ENCODE peak calls at places on chromosome 22, in eight cellular contexts. One of them, this sample, is unnamed.

GRCh38 chr22:27090595-27090994 is 433.2 kb downstream of the MIAT start:
- DNase-seq in K562: no peak
- DNase-seq in right lobe of liver: no peak
- DNase-seq in sigmoid colon: no peak
- DNase-seq in body of pancreas: no peak
- DNase-seq in spleen: no peak
- DNase-seq in A549: no peak
- DNase-seq in transverse colon: no peak
- DNase-seq in this sample: no peak

GRCh38 chr22:30565341-30565740 is 9.1 kb downstream of the GAL3ST1 start:
- DNase-seq in K562: no peak
- DNase-seq in right lobe of liver: no peak
- DNase-seq in sigmoid colon: no peak
- DNase-seq in body of pancreas: no peak
- DNase-seq in spleen: no peak
- DNase-seq in A549: no peak
- DNase-seq in transverse colon: no peak
- DNase-seq in this sample: no peak

GRCh38 chr22:32916025-32916424 is 114.5 kb downstream of the TIMP3 start:
- DNase-seq in K562: no peak
- DNase-seq in right lobe of liver: no peak
- DNase-seq in sigmoid colon: no peak
- DNase-seq in body of pancreas: no peak
- DNase-seq in spleen: no peak
- DNase-seq in A549: no peak
- DNase-seq in transverse colon: no peak
- DNase-seq in this sample: no peak

GRCh38 chr22:34639911-34640310 is 426.0 kb upstream of the ISX start:
- DNase-seq in K562: no peak
- DNase-seq in right lobe of liver: no peak
- DNase-seq in sigmoid colon: no peak
- DNase-seq in body of pancreas: no peak
- DNase-seq in spleen: no peak
- DNase-seq in A549: no peak
- DNase-seq in transverse colon: no peak
- DNase-seq in this sample: no peak

GRCh38 chr22:26845016-26845728 is 187.8 kb downstream of the MIAT start:
- DNase-seq in K562: no peak
- DNase-seq in right lobe of liver: no peak
- DNase-seq in sigmoid colon: no peak
- DNase-seq in body of pancreas: no peak
- DNase-seq in spleen: no peak
- DNase-seq in A549: no peak
- DNase-seq in transverse colon: no peak
- DNase-seq in this sample: no peak

GRCh38 chr22:46533434-46533833 is 4.0 kb downstream of the CELSR1 start:
- DNase-seq in K562: peak
- DNase-seq in right lobe of liver: no peak
- DNase-seq in sigmoid colon: no peak
- DNase-seq in body of pancreas: no peak
- DNase-seq in spleen: no peak
- DNase-seq in A549: peak
- DNase-seq in transverse colon: no peak
- DNase-seq in this sample: no peak

GRCh38 chr22:43275545-43275981 is 67.6 kb downstream of the SCUBE1 start:
- DNase-seq in K562: peak
- DNase-seq in right lobe of liver: no peak
- DNase-seq in sigmoid colon: no peak
- DNase-seq in body of pancreas: no peak
- DNase-seq in spleen: no peak
- DNase-seq in A549: no peak
- DNase-seq in transverse colon: no peak
- DNase-seq in this sample: no peak

GRCh38 chr22:38519453-38520250 is 13.5 kb upstream of the DDX17 start:
- DNase-seq in K562: no peak
- DNase-seq in right lobe of liver: no peak
- DNase-seq in sigmoid colon: no peak
- DNase-seq in body of pancreas: no peak
- DNase-seq in spleen: no peak
- DNase-seq in A549: no peak
- DNase-seq in transverse colon: no peak
- DNase-seq in this sample: no peak

GRCh38 chr22:49663823-49664222 is 163.8 kb downstream of the BRD1 start:
- DNase-seq in K562: no peak
- DNase-seq in right lobe of liver: peak
- DNase-seq in sigmoid colon: peak
- DNase-seq in body of pancreas: no peak
- DNase-seq in spleen: peak
- DNase-seq in A549: no peak
- DNase-seq in transverse colon: no peak
- DNase-seq in this sample: no peak

GRCh38 chr22:49664891-49665290 is 162.8 kb downstream of the BRD1 start:
- DNase-seq in K562: no peak
- DNase-seq in right lobe of liver: peak
- DNase-seq in sigmoid colon: peak
- DNase-seq in body of pancreas: no peak
- DNase-seq in spleen: no peak
- DNase-seq in A549: no peak
- DNase-seq in transverse colon: no peak
- DNase-seq in this sample: no peak

GRCh38 chr22:49664371-49664881 is 163.2 kb downstream of the BRD1 start:
- DNase-seq in K562: no peak
- DNase-seq in right lobe of liver: peak
- DNase-seq in sigmoid colon: peak
- DNase-seq in body of pancreas: no peak
- DNase-seq in spleen: no peak
- DNase-seq in A549: no peak
- DNase-seq in transverse colon: no peak
- DNase-seq in this sample: no peak

GRCh38 chr22:49662681-49663080 is 165.0 kb downstream of the BRD1 start:
- DNase-seq in K562: no peak
- DNase-seq in right lobe of liver: peak
- DNase-seq in sigmoid colon: no peak
- DNase-seq in body of pancreas: no peak
- DNase-seq in spleen: no peak
- DNase-seq in A549: no peak
- DNase-seq in transverse colon: no peak
- DNase-seq in this sample: no peak

DNA sequence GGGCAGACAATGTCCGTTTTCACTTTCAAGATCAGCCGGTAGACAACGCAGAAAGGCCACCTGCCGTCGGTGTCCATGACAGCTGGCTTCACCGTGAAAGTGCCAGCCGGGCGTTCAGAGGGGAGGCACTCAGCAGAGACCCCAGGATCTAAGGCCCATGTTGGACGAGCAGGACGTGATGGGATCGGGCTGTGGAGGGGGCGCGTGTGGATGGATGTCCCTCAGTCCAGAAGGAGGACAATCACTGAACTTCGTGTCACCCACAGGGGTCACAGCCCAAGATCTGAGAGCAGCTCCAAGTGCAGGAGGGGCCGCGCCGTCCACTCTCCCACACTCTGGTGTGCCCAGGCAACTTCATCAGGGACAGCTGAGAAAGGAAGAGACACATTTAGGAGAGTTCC is 164.4 kb downstream of the BRD1 start:
- DNase-seq in K562: no peak
- DNase-seq in right lobe of liver: peak
- DNase-seq in sigmoid colon: peak
- DNase-seq in body of pancreas: no peak
- DNase-seq in spleen: no peak
- DNase-seq in A549: no peak
- DNase-seq in transverse colon: no peak
- DNase-seq in this sample: no peak
- H3K27ac ChIP-seq in K562: no peak
- H3K27ac ChIP-seq in right lobe of liver: no peak
- H3K27ac ChIP-seq in sigmoid colon: no peak
- H3K27ac ChIP-seq in body of pancreas: no peak
- H3K27ac ChIP-seq in spleen: no peak
- H3K27ac ChIP-seq in A549: no peak
- H3K27ac ChIP-seq in transverse colon: no peak
- H3K27ac ChIP-seq in this sample: no peak

DNA sequence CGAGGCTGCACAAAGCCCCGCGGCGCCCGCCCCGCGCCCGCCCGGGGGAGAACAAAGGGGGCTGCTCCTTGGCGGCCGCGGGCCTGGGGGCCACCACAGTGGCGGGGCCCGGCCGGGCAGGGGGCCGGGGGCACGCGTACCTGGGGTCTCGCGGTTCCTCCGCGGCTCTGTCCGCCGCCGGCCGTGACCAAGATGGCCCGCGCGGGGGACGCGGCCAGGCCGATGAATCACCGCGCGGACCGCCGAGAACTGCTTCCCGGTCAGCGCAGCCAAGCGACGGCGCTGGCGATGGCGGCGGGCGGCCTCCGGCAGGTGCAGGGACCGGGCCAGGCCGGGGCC is at the start of gene RTL6:
- DNase-seq in K562: no peak
- DNase-seq in right lobe of liver: no peak
- DNase-seq in sigmoid colon: no peak
- DNase-seq in body of pancreas: no peak
- DNase-seq in spleen: no peak
- DNase-seq in A549: no peak
- DNase-seq in transverse colon: no peak
- DNase-seq in this sample: no peak
- TF ChIP-seq POLR2A in K562: no peak
- TF ChIP-seq POLR2A in right lobe of liver: peak
- TF ChIP-seq POLR2A in sigmoid colon: no peak
- TF ChIP-seq POLR2A in body of pancreas: peak
- TF ChIP-seq POLR2A in spleen: no peak
- TF ChIP-seq POLR2A in A549: peak
- TF ChIP-seq POLR2A in transverse colon: no peak
- TF ChIP-seq POLR2A in this sample: peak

DNA sequence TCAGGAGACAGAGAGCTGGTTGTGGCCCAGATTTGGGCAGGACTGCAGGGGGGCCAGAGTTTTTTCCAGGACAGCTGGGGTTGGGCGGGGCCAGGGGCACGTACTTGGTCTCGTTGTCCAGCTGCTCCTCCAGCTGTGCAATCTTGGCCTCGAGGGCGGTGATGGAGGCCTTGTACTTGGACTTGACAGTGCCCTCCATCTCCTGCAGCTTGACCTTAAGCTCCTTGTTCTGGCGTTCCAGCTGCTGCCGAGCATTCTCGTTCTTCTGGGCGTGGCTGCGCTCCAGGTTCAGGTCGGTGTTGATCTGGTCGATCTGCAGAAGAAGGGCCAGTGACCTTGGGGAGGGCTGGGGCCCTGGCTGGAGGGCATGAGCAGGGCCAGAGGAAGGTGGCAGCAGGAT is 32.1 kb downstream of the APOL1 start:
- DNase-seq in K562: no peak
- DNase-seq in right lobe of liver: no peak
- DNase-seq in sigmoid colon: peak
- DNase-seq in body of pancreas: no peak
- DNase-seq in spleen: peak
- DNase-seq in A549: no peak
- DNase-seq in transverse colon: no peak
- DNase-seq in this sample: no peak
- H3K27ac ChIP-seq in K562: no peak
- H3K27ac ChIP-seq in right lobe of liver: peak
- H3K27ac ChIP-seq in sigmoid colon: peak
- H3K27ac ChIP-seq in body of pancreas: no peak
- H3K27ac ChIP-seq in spleen: no peak
- H3K27ac ChIP-seq in A549: no peak
- H3K27ac ChIP-seq in transverse colon: peak
- H3K27ac ChIP-seq in this sample: peak

GRCh38 chr22:41204992-41205900 is at the start of gene L3MBTL2:
- DNase-seq in K562: peak
- DNase-seq in right lobe of liver: peak
- DNase-seq in sigmoid colon: peak
- DNase-seq in body of pancreas: peak
- DNase-seq in spleen: peak
- DNase-seq in A549: peak
- DNase-seq in transverse colon: peak
- DNase-seq in this sample: peak

GRCh38 chr22:41201146-41201545 is 4.0 kb upstream of the L3MBTL2 start:
- DNase-seq in K562: no peak
- DNase-seq in right lobe of liver: no peak
- DNase-seq in sigmoid colon: no peak
- DNase-seq in body of pancreas: no peak
- DNase-seq in spleen: no peak
- DNase-seq in A549: no peak
- DNase-seq in transverse colon: no peak
- DNase-seq in this sample: no peak

GRCh38 chr22:41206719-41207118 is 1.6 kb downstream of the L3MBTL2 start:
- DNase-seq in K562: no peak
- DNase-seq in right lobe of liver: no peak
- DNase-seq in sigmoid colon: no peak
- DNase-seq in body of pancreas: no peak
- DNase-seq in spleen: no peak
- DNase-seq in A549: no peak
- DNase-seq in transverse colon: no peak
- DNase-seq in this sample: no peak

GRCh38 chr22:41203118-41203517 is 2.0 kb upstream of the L3MBTL2 start:
- DNase-seq in K562: no peak
- DNase-seq in right lobe of liver: no peak
- DNase-seq in sigmoid colon: no peak
- DNase-seq in body of pancreas: no peak
- DNase-seq in spleen: no peak
- DNase-seq in A549: no peak
- DNase-seq in transverse colon: no peak
- DNase-seq in this sample: no peak

DNA sequence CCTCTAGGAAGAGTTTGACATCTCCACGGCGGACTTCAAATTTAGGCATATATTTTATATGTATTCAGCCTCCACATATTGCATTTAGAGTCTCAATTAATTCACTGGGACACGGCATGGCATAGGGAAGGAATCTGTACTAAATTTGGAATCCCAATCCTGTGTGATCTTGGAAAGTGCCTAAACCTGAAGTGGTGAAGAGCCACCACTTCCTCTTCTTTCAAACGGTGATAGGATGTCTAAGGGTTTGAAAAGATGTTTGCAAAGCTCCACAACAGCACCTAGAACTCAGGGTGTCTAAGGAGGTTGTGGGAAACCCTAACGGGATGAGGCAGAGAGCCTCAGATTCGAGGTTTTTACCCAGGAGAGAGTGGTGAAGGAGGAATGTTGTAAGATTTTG is 1.0 kb upstream of the L3MBTL2 start:
- DNase-seq in K562: no peak
- DNase-seq in right lobe of liver: no peak
- DNase-seq in sigmoid colon: no peak
- DNase-seq in body of pancreas: no peak
- DNase-seq in spleen: no peak
- DNase-seq in A549: no peak
- DNase-seq in transverse colon: no peak
- DNase-seq in this sample: no peak
- TF ChIP-seq POLR2A in K562: no peak
- TF ChIP-seq POLR2A in right lobe of liver: no peak
- TF ChIP-seq POLR2A in sigmoid colon: no peak
- TF ChIP-seq POLR2A in body of pancreas: no peak
- TF ChIP-seq POLR2A in spleen: no peak
- TF ChIP-seq POLR2A in A549: no peak
- TF ChIP-seq POLR2A in transverse colon: no peak
- TF ChIP-seq POLR2A in this sample: no peak

This sample was measured in Peyer's patch.